ENCODE peak calls at places on chromosomes 2 and 18, in five cellular contexts. One of them, this sample, is unnamed.
A peak's percentile ranks its signal among the peaks of the same experiment; 100 is the strongest.

GRCh38 chr2:96264656-96265348 is 995 bp downstream of the TMEM127 start:
- DNase-seq in suprapubic skin: no peak
- DNase-seq in K562: no peak
- DNase-seq in esophagus muscularis mucosa: no peak
- DNase-seq in H1: no peak
- DNase-seq in this sample: peak; percentile 65

GRCh38 chr2:186917866-186918265 is 68.9 kb upstream of the ZSWIM2 start:
- DNase-seq in suprapubic skin: no peak
- DNase-seq in K562: no peak
- DNase-seq in esophagus muscularis mucosa: no peak
- DNase-seq in H1: no peak
- DNase-seq in this sample: no peak

GRCh38 chr2:231800493-231801091 is 14.3 kb downstream of the COPS7B start:
- DNase-seq in suprapubic skin: no peak
- DNase-seq in K562: peak; percentile 35
- DNase-seq in esophagus muscularis mucosa: no peak
- DNase-seq in H1: peak; percentile 78
- DNase-seq in this sample: no peak

GRCh38 chr2:16142383-16143361 is 202.3 kb downstream of the MYCN start:
- DNase-seq in suprapubic skin: no peak
- DNase-seq in K562: no peak
- DNase-seq in esophagus muscularis mucosa: peak; percentile 64
- DNase-seq in H1: peak; percentile 43
- DNase-seq in this sample: no peak

GRCh38 chr18:8081872-8082553 is 514.9 kb downstream of the PTPRM start:
- DNase-seq in suprapubic skin: no peak
- DNase-seq in K562: no peak
- DNase-seq in esophagus muscularis mucosa: no peak
- DNase-seq in H1: no peak
- DNase-seq in this sample: no peak

GRCh38 chr2:236570081-236570979 is 705 bp downstream of the ACKR3 start:
- DNase-seq in suprapubic skin: no peak
- DNase-seq in K562: no peak
- DNase-seq in esophagus muscularis mucosa: no peak
- DNase-seq in H1: no peak
- DNase-seq in this sample: peak; percentile 60

GRCh38 chr2:221527759-221528444 is 44.2 kb downstream of the EPHA4 start:
- DNase-seq in suprapubic skin: no peak
- DNase-seq in K562: no peak
- DNase-seq in esophagus muscularis mucosa: peak; percentile 60
- DNase-seq in H1: no peak
- DNase-seq in this sample: no peak

GRCh38 chr2:219626540-219626939 is 890 bp upstream of the SLC4A3 start:
- DNase-seq in suprapubic skin: no peak
- DNase-seq in K562: no peak
- DNase-seq in esophagus muscularis mucosa: no peak
- DNase-seq in H1: no peak
- DNase-seq in this sample: no peak

GRCh38 chr2:138502253-138503086 is 900 bp downstream of the SPOPL start:
- DNase-seq in suprapubic skin: no peak
- DNase-seq in K562: no peak
- DNase-seq in esophagus muscularis mucosa: no peak
- DNase-seq in H1: no peak
- DNase-seq in this sample: no peak

GRCh38 chr2:33488715-33489540 is 12.5 kb downstream of the RASGRP3 start:
- DNase-seq in suprapubic skin: no peak
- DNase-seq in K562: no peak
- DNase-seq in esophagus muscularis mucosa: no peak
- DNase-seq in H1: no peak
- DNase-seq in this sample: no peak

GRCh38 chr2:172968061-172968469 is 107.6 kb upstream of the MAP3K20 start:
- DNase-seq in suprapubic skin: no peak
- DNase-seq in K562: no peak
- DNase-seq in esophagus muscularis mucosa: no peak
- DNase-seq in H1: no peak
- DNase-seq in this sample: no peak

GRCh38 chr2:186884585-186884984 is 35.6 kb upstream of the ZSWIM2 start:
- DNase-seq in suprapubic skin: no peak
- DNase-seq in K562: no peak
- DNase-seq in esophagus muscularis mucosa: no peak
- DNase-seq in H1: no peak
- DNase-seq in this sample: no peak

GRCh38 chr2:206802654-206803514 is 37.5 kb downstream of the FASTKD2 start:
- DNase-seq in suprapubic skin: no peak
- DNase-seq in K562: no peak
- DNase-seq in esophagus muscularis mucosa: no peak
- DNase-seq in H1: peak; percentile 55
- DNase-seq in this sample: no peak

DNA sequence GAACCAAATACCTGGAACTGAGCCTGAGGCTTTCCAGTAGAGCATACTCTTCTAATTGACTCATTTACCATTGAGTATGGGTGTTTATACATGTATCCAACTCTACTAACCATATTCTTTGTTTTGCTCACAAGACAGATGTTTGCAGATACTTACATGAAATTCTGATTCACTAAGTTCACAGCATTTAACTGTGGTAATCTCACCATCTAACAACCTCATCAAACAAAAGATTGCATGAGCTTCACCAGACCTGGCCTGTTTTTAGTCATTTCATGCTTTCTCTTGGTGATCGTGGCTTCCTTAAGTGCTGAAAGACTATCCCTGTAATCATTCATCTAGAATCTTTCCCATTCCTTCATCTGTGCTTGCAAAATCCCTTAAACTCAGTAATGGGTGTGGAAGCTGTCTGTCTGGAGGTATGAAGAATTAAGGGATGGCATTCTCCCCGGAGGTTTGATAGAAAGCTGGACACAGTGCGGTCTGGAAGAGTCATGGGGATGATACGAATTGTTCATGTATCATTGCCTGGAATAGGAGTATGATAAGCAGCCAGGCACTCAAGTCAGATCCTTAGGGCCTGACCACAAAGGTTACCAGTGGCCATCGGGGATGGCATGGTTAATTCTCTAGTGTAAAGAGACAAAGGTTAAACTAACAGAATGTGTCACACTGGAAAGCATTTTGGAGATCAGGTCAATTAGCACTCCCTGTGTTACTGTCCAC is 42.0 kb upstream of the IL1R1 start:
- DNase-seq in suprapubic skin: no peak
- DNase-seq in K562: no peak
- DNase-seq in esophagus muscularis mucosa: no peak
- DNase-seq in H1: no peak
- DNase-seq in this sample: no peak
- TF ChIP-seq EP300 in suprapubic skin: no peak
- TF ChIP-seq EP300 in K562: no peak
- TF ChIP-seq EP300 in esophagus muscularis mucosa: no peak
- TF ChIP-seq EP300 in H1: no peak
- TF ChIP-seq EP300 in this sample: no peak

GRCh38 chr2:217289909-217290283 is 430.0 kb upstream of the TNP1 start:
- DNase-seq in suprapubic skin: no peak
- DNase-seq in K562: no peak
- DNase-seq in esophagus muscularis mucosa: peak; percentile 77
- DNase-seq in H1: no peak
- DNase-seq in this sample: no peak
- TF ChIP-seq POLR2AphosphoS5 in suprapubic skin: no peak
- TF ChIP-seq POLR2AphosphoS5 in K562: no peak
- TF ChIP-seq POLR2AphosphoS5 in esophagus muscularis mucosa: no peak
- TF ChIP-seq POLR2AphosphoS5 in H1: no peak
- TF ChIP-seq POLR2AphosphoS5 in this sample: peak; percentile 78

DNA sequence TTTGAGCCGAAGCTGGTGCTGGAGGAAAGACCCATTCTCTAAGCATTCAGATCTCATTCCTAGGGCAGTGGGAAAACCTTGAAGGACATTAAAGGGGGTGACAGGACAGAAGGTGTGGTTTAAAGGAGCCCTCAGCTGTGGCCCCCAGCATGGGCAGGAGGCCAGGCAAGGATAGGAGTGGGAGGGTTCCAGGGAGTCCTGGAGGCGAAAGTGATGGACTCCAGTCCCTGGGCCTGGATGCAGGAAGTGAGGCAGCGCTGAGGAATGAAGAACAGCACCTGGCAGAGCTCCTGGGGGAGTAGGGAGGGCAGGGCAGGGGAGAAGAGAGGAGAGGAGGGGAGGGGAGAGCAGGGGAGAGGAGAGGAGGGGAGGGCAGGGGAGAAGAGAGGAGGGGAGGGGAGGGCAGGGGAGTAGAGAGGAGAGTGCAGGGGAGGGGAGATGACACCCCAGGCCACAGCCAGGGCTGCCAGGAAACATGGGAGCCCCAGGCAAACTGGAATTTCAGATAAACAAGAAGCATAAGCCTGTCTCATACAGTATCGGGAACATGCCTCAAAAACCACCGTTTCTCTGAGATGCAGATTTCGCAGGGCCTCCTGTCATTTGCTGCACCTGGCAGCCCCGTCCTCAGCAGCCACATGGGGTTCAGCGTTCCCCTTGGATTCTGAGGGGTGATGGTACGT is 5.7 kb downstream of the RAMP1 start:
- DNase-seq in suprapubic skin: peak; percentile 43
- DNase-seq in K562: no peak
- DNase-seq in esophagus muscularis mucosa: peak; percentile 92
- DNase-seq in H1: peak; percentile 38
- DNase-seq in this sample: peak; percentile 93
- TF ChIP-seq EP300 in suprapubic skin: peak; percentile 39
- TF ChIP-seq EP300 in K562: no peak
- TF ChIP-seq EP300 in esophagus muscularis mucosa: peak; percentile 45
- TF ChIP-seq EP300 in H1: no peak
- TF ChIP-seq EP300 in this sample: peak; percentile 26

GRCh38 chr2:188291617-188292445 is at the start of gene GULP1:
- DNase-seq in suprapubic skin: peak; percentile 90
- DNase-seq in K562: peak; percentile 62
- DNase-seq in esophagus muscularis mucosa: no peak
- DNase-seq in H1: peak; percentile 84
- DNase-seq in this sample: peak; percentile 90
- TF ChIP-seq POLR2AphosphoS5 in suprapubic skin: no peak
- TF ChIP-seq POLR2AphosphoS5 in K562: no peak
- TF ChIP-seq POLR2AphosphoS5 in esophagus muscularis mucosa: peak; percentile 40
- TF ChIP-seq POLR2AphosphoS5 in H1: peak; percentile 71
- TF ChIP-seq POLR2AphosphoS5 in this sample: peak; percentile 53